ENCODE peak calls at places on chromosomes 5 and 9, in four cellular contexts. J, D, A and P are unnamed samples.

GRCh38 chr5:78757269-78758053 is 108.9 kb upstream of the LHFPL2 start:
- DNase-seq in J (no peak), D (no peak), A (peak; percentile 69), P (peak; percentile 33)

GRCh38 chr5:73515232-73515631 is 17.0 kb downstream of the BTF3 start:
- DNase-seq in J (no peak), D (no peak), A (no peak), P (peak; percentile 29)

GRCh38 chr5:150085191-150085912 is 1.0 kb downstream of the CSF1R start:
- DNase-seq in J (no peak), D (peak; percentile 57), A (no peak), P (no peak)

GRCh38 chr5:53327811-53328331 is 152.6 kb upstream of the FST start:
- DNase-seq in J (no peak), D (no peak), A (no peak), P (no peak)

GRCh38 chr5:37792976-37793328 is 46.9 kb downstream of the GDNF start:
- DNase-seq in J (no peak), D (no peak), A (peak; percentile 61), P (peak; percentile 28)

GRCh38 chr9:22240619-22241018 is 206.0 kb upstream of the DMRTA1 start:
- DNase-seq in J (no peak), D (no peak), A (peak; percentile 49), P (peak; percentile 57)

GRCh38 chr9:137313326-137313920 is 11.4 kb upstream of the NRARP start:
- DNase-seq in J (no peak), D (peak; percentile 86), A (no peak), P (peak; percentile 1)

GRCh38 chr9:121405899-121406298 is 35.8 kb upstream of the STOM start:
- DNase-seq in J (no peak), D (no peak), A (no peak), P (no peak)

GRCh38 chr9:100595391-100596199 is 17.7 kb downstream of the CAVIN4 start:
- DNase-seq in J (no peak), D (no peak), A (peak; percentile 71), P (peak; percentile 86)

GRCh38 chr5:80170117-80170535 is 85.7 kb downstream of the SERINC5 start:
- DNase-seq in J (no peak), D (no peak), A (no peak), P (no peak)

GRCh38 chr9:137166242-137167112 is 3.4 kb downstream of the LRRC26 start:
- DNase-seq in J (no peak), D (no peak), A (no peak), P (no peak)

GRCh38 chr9:81534138-81534865 is 155.0 kb downstream of the TLE1 start:
- DNase-seq in J (no peak), D (no peak), A (no peak), P (no peak)

GRCh38 chr5:36844305-36844704 is 32.3 kb upstream of the NIPBL start:
- DNase-seq in J (no peak), D (no peak), A (no peak), P (no peak)

GRCh38 chr5:173688708-173689107 is 72.3 kb upstream of the BOD1 start:
- DNase-seq in J (no peak), D (no peak), A (no peak), P (no peak)

GRCh38 chr5:64939772-64940510 is 171.2 kb downstream of the CWC27 start:
- DNase-seq in J (no peak), D (no peak), A (peak; percentile 79), P (peak; percentile 24)

GRCh38 chr5:159059722-159060121 is 40.0 kb downstream of the EBF1 start:
- DNase-seq in J (no peak), D (no peak), A (no peak), P (no peak)

GRCh38 chr9:3478549-3478953 is 47.2 kb downstream of the RFX3 start:
- DNase-seq in J (no peak), D (no peak), A (no peak), P (peak; percentile 60)

GRCh38 chr9:75640250-75640649 is 250.2 kb upstream of the PCSK5 start:
- DNase-seq in J (no peak), D (no peak), A (no peak), P (no peak)

GRCh38 chr5:56759521-56759920 is 55.8 kb upstream of the MAP3K1 start:
- DNase-seq in J (no peak), D (no peak), A (no peak), P (no peak)

GRCh38 chr5:150598046-150598445 is 42.4 kb upstream of the SYNPO start:
- DNase-seq in J (no peak), D (no peak), A (no peak), P (no peak)

GRCh38 chr5:40681351-40682311 is 1.9 kb downstream of the PTGER4 start:
- DNase-seq in J (peak; percentile 29), D (peak; percentile 90), A (peak; percentile 46), P (peak; percentile 46)

GRCh38 chr5:57695179-57695578 is 212.6 kb upstream of the ACTBL2 start:
- DNase-seq in J (no peak), D (no peak), A (no peak), P (no peak)

GRCh38 chr5:4941957-4942830 is 197.9 kb upstream of the ADAMTS16 start:
- DNase-seq in J (no peak), D (no peak), A (no peak), P (peak; percentile 35)